ENCODE peak calls at places on chromosomes 6 and 20, in nine cellular contexts. N is body of pancreas, Q is heart left ventricle, Y is IMR-90, E is colonic mucosa, S is cardiac muscle cell, D is Panc1, L is left ventricle myocardium inferior, P is uterus. V is an unnamed sample. For H3K36me3, the result is how much of the 10 kb centered on the place peaks cover.

GRCh38 chr20:63857751-63858392 is 3.4 kb upstream of the ABHD16B start:
- DNase-seq in N (no peak), Y (no peak), S (peak), L (peak), Q (peak), P (peak), E (no peak), D (no peak), V (no peak)

GRCh38 chr20:57957397-57958049 is 247.7 kb upstream of the PMEPA1 start:
- DNase-seq in S (no peak), L (no peak), E (no peak), P (peak), D (no peak), Q (no peak), N (no peak), Y (no peak), V (peak)

GRCh38 chr6:19127085-19127484 is 710.1 kb upstream of the ID4 start:
- DNase-seq in E (no peak), Y (no peak), L (no peak), D (no peak), S (no peak), Q (no peak), N (no peak), P (no peak), V (no peak)

GRCh38 chr6:91634791-91635190 is 1047.9 kb upstream of the MAP3K7 start:
- DNase-seq in Q (no peak), L (no peak), P (no peak), N (no peak), E (no peak), D (no peak), S (no peak), Y (no peak), V (peak)

GRCh38 chr20:20743511-20744169 is 31.2 kb upstream of the RALGAPA2 start:
- DNase-seq in P (peak), S (peak), Y (no peak), Q (peak), N (peak), D (no peak), L (peak), E (peak), V (peak)

GRCh38 chr6:118710616-118711015 is 59.2 kb upstream of the CEP85L start:
- DNase-seq in Y (no peak), N (no peak), D (no peak), L (no peak), P (no peak), S (no peak), Q (no peak), E (no peak), V (no peak)

GRCh38 chr6:49118475-49118874 is 344.6 kb downstream of the MMUT start:
- DNase-seq in L (no peak), S (no peak), E (no peak), D (no peak), Q (no peak), N (no peak), Y (no peak), P (no peak), V (no peak)

GRCh38 chr6:29813809-29814208 is 13.8 kb upstream of the HLA-G start:
- DNase-seq in Q (no peak), L (no peak), N (no peak), E (no peak), Y (peak), S (peak), D (no peak), P (no peak), V (no peak)

GRCh38 chr6:70479236-70479635 is 65.9 kb downstream of the FAM135A start:
- DNase-seq in D (no peak), P (no peak), S (peak), Q (no peak), Y (peak), N (peak), L (no peak), E (no peak), V (no peak)

GRCh38 chr6:126773122-126773805 is 345.2 kb upstream of the RSPO3 start:
- DNase-seq in E (no peak), P (no peak), S (peak), N (no peak), Y (no peak), D (no peak), L (no peak), Q (no peak), V (no peak)

GRCh38 chr6:144695858-144696533 is 410.9 kb downstream of the UTRN start:
- DNase-seq in L (no peak), Q (no peak), P (no peak), N (no peak), S (no peak), Y (no peak), D (no peak), E (no peak), V (no peak)

GRCh38 chr6:120363429-120363828 is 970.9 kb downstream of the TBC1D32 start:
- DNase-seq in L (no peak), P (no peak), Q (no peak), S (no peak), D (no peak), E (no peak), Y (no peak), N (no peak), V (no peak)

GRCh38 chr6:159788276-159788675 is 1.1 kb downstream of the TCP1 start:
- DNase-seq in D (no peak), P (no peak), E (no peak), Y (no peak), S (no peak), L (no peak), Q (no peak), N (no peak), V (no peak)
- H3K36me3 ChIP-seq in D (half or more), P (under half), E (under half), Y (under half), S (under half), L (half or more), Q (half or more), N (under half), V (under half)

GRCh38 chr6:38269773-38270172 is 370.0 kb downstream of the BTBD9 start:
- DNase-seq in S (no peak), E (no peak), Y (no peak), D (no peak), N (no peak), Q (no peak), P (no peak), L (no peak), V (no peak)
- H3K27ac ChIP-seq in S (no peak), E (no peak), Y (no peak), D (no peak), N (no peak), Q (no peak), P (no peak), L (peak), V (no peak)

DNA sequence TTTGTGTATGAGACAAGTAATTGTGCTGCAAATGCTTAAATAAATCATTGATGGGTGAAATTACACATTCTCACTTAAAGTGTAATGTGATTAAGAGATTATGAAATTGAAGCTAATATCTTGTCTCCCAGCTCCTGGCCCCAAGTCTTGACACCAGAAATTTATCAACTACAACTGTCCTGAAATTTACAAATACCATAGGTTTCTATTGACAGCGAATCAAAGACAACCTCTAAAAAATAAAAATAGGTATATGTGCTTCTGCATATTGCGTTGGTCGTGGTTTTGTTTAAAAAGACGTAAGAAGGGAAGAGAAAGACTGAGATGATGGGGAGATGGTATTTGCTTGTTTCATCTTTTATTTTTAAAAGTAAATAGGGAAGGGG is 30.5 kb downstream of the TFAP2A start:
- DNase-seq in P (no peak), N (no peak), S (no peak), E (no peak), Q (no peak), D (no peak), Y (no peak), L (no peak), V (no peak)
- H3K4me3 ChIP-seq in P (no peak), N (no peak), S (no peak), E (no peak), Q (no peak), D (peak), Y (no peak), L (no peak), V (no peak)

DNA sequence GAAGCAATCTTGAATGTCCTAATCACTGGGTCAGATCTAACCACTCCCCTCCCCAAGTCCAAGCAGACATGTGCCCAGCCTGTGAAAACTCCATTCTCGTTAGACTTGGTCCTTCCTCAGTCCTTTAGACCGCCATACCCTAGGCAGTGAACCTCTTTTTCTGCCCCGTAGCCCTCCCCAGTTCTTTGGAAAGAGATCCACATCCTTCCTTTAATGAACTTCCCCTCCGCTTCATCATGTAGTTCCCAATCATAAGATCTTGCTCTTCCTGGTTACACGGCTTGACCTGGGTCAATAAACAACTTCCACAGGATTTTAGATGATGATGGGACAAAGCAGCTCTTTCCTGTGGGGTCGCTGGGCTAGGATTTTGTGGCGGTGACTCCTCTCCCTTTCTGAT is 9.6 kb downstream of the AHCY start:
- DNase-seq in D (no peak), S (no peak), P (no peak), Y (no peak), N (no peak), L (no peak), E (no peak), Q (no peak), V (no peak)
- H3K36me3 ChIP-seq in D (under half), S (under half), P (under half), Y (half or more), N (under half), L (half or more), E (under half), Q (under half), V (under half)

DNA sequence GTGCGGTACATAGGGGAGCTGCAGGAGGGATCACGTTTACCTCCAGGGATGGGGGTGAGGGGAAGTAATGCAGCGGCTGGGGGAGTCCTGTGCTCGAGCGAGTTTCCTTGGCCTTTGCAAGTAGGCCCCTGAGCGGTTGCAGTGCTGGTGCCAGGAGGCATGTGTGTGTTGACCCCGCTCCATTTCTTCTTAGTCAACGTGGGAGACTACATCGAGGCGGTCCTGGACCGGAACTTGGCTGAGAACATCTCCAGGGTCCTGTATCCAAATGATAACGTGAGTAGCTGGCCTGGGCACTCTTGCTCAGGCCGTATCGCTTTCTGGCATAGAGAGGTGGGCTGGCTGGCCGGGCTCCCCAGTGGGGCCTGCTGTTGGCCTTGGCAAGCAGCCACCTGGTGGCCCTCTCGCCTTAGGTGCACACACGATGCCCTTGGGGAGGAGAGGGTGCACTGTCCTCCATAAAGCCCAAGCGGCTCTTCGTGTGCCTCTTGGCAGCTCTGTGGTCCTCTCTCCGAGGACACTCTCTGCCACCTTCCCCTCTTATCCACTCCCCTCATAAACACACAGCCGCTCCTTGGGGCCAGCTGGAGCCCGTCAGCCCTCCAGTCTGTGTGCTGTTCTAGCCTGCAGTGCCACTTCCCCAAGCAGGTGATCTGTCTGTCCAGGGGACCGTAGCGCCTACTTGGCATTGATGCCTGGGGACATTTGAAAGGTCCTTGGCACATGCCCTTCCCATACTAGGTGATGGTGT is 29.3 kb downstream of the PYGB start:
- DNase-seq in D (no peak), S (no peak), E (no peak), P (peak), Q (peak), L (peak), N (peak), Y (no peak), V (no peak)
- H3K27ac ChIP-seq in D (no peak), S (no peak), E (no peak), P (no peak), Q (peak), L (peak), N (no peak), Y (no peak), V (no peak)

GRCh38 chr6:100446922-100447899 is 17.5 kb downstream of the SIM1 start:
- DNase-seq in N (no peak), S (peak), Q (no peak), L (no peak), D (no peak), P (no peak), E (no peak), Y (no peak), V (no peak)

GRCh38 chr6:100445512-100445911 is 19.2 kb downstream of the SIM1 start:
- DNase-seq in L (no peak), Y (no peak), S (no peak), E (no peak), N (no peak), Q (no peak), D (no peak), P (no peak), V (no peak)

GRCh38 chr6:100449239-100449691 is 15.5 kb downstream of the SIM1 start:
- DNase-seq in Q (no peak), D (no peak), N (no peak), P (no peak), L (no peak), E (no peak), Y (no peak), S (no peak), V (no peak)

GRCh38 chr6:100447900-100448700 is 16.6 kb downstream of the SIM1 start:
- DNase-seq in E (no peak), Q (no peak), L (no peak), Y (no peak), N (no peak), D (no peak), P (no peak), S (no peak), V (no peak)

GRCh38 chr6:100446115-100446921 is 18.4 kb downstream of the SIM1 start:
- DNase-seq in N (no peak), E (no peak), L (no peak), Y (no peak), S (no peak), P (no peak), Q (no peak), D (no peak), V (no peak)
- H3K4me3 ChIP-seq in N (no peak), E (no peak), L (peak), Y (no peak), S (no peak), P (no peak), Q (no peak), D (no peak), V (no peak)

DNA sequence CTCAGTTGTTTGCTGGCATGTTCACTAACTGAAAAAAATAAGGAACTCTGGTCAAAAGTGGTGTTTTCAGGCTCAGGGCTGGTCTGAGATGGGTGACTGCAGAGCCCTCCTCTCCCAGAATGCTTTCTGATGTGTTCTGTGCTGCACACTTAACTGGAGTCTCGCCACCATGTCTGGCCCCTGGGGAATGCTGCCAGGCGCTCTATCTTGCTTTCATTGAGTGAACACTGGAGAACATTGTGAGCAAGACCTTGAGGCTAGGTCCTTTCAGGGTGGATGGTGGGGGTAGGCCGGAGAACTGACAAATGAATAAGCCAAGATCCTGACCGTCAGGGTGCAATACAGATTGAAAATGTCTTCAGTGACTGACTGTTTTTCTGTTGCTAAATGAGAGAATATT is 19.5 kb downstream of the PANK2 start:
- DNase-seq in Q (peak), S (no peak), N (no peak), E (no peak), P (no peak), Y (no peak), L (peak), D (no peak), V (no peak)
- H3K36me3 ChIP-seq in Q (half or more), S (under half), N (under half), E (under half), P (under half), Y (under half), L (half or more), D (under half), V (under half)

GRCh38 chr6:4687656-4687988 is 88.6 kb upstream of the CDYL start:
- DNase-seq in E (no peak), Y (no peak), Q (no peak), L (no peak), D (no peak), S (no peak), P (no peak), N (no peak), V (no peak)
- H3K27ac ChIP-seq in E (no peak), Y (no peak), Q (no peak), L (no peak), D (peak), S (no peak), P (peak), N (no peak), V (no peak)

V was measured in small intestine.